ENCODE peak calls at places on chromosomes 4 and X, in six cellular contexts. One of them, this sample, is unnamed.

GRCh38 chrX:30786374-30786773 is 102.7 kb downstream of the TAB3 start:
- ATAC-seq in left lung: no peak
- ATAC-seq in psoas muscle: no peak
- ATAC-seq in aorta: no peak
- ATAC-seq in heart left ventricle: no peak
- ATAC-seq in HepG2: no peak
- ATAC-seq in this sample: no peak

GRCh38 chrX:118347131-118347530 is 1.2 kb downstream of the WDR44 start:
- ATAC-seq in left lung: peak; percentile 16
- ATAC-seq in psoas muscle: no peak
- ATAC-seq in aorta: no peak
- ATAC-seq in heart left ventricle: no peak
- ATAC-seq in HepG2: no peak
- ATAC-seq in this sample: no peak

GRCh38 chr4:80592950-80593349 is 257.4 kb downstream of the CFAP299 start:
- ATAC-seq in left lung: no peak
- ATAC-seq in psoas muscle: no peak
- ATAC-seq in aorta: no peak
- ATAC-seq in heart left ventricle: no peak
- ATAC-seq in HepG2: peak; percentile 86
- ATAC-seq in this sample: no peak

GRCh38 chr4:73998040-73999011 is at the start of gene CXCL5:
- ATAC-seq in left lung: peak; percentile 97
- ATAC-seq in psoas muscle: no peak
- ATAC-seq in aorta: peak; percentile 65
- ATAC-seq in heart left ventricle: peak; percentile 86
- ATAC-seq in HepG2: no peak
- ATAC-seq in this sample: no peak

GRCh38 chrX:65686246-65686645 is 18.8 kb downstream of the MSN start:
- ATAC-seq in left lung: peak; percentile 20
- ATAC-seq in psoas muscle: no peak
- ATAC-seq in aorta: no peak
- ATAC-seq in heart left ventricle: peak; percentile 58
- ATAC-seq in HepG2: no peak
- ATAC-seq in this sample: no peak

GRCh38 chr4:162485486-162485885 is 321.7 kb upstream of the FSTL5 start:
- ATAC-seq in left lung: no peak
- ATAC-seq in psoas muscle: no peak
- ATAC-seq in aorta: no peak
- ATAC-seq in heart left ventricle: no peak
- ATAC-seq in HepG2: no peak
- ATAC-seq in this sample: no peak

GRCh38 chrX:134971926-134972325 is 18.9 kb upstream of the SMIM10 start:
- ATAC-seq in left lung: no peak
- ATAC-seq in psoas muscle: no peak
- ATAC-seq in aorta: no peak
- ATAC-seq in heart left ventricle: no peak
- ATAC-seq in HepG2: no peak
- ATAC-seq in this sample: no peak

GRCh38 chrX:153438522-153438921 is 7.3 kb downstream of the TREX2 start:
- ATAC-seq in left lung: no peak
- ATAC-seq in psoas muscle: no peak
- ATAC-seq in aorta: no peak
- ATAC-seq in heart left ventricle: no peak
- ATAC-seq in HepG2: peak; percentile 75
- ATAC-seq in this sample: no peak

GRCh38 chrX:54049801-54050200 is 5.5 kb upstream of the PHF8 start:
- ATAC-seq in left lung: no peak
- ATAC-seq in psoas muscle: no peak
- ATAC-seq in aorta: no peak
- ATAC-seq in heart left ventricle: peak; percentile 72
- ATAC-seq in HepG2: no peak
- ATAC-seq in this sample: no peak

GRCh38 chrX:66005832-66006449 is 33.9 kb downstream of the VSIG4 start:
- ATAC-seq in left lung: no peak
- ATAC-seq in psoas muscle: no peak
- ATAC-seq in aorta: no peak
- ATAC-seq in heart left ventricle: no peak
- ATAC-seq in HepG2: no peak
- ATAC-seq in this sample: no peak

GRCh38 chrX:46665232-46666162 is 91.9 kb downstream of the CHST7 start:
- ATAC-seq in left lung: peak; percentile 32
- ATAC-seq in psoas muscle: no peak
- ATAC-seq in aorta: no peak
- ATAC-seq in heart left ventricle: no peak
- ATAC-seq in HepG2: no peak
- ATAC-seq in this sample: no peak

GRCh38 chrX:28590394-28590793 is 3.1 kb downstream of the IL1RAPL1 start:
- ATAC-seq in left lung: no peak
- ATAC-seq in psoas muscle: no peak
- ATAC-seq in aorta: no peak
- ATAC-seq in heart left ventricle: peak; percentile 69
- ATAC-seq in HepG2: no peak
- ATAC-seq in this sample: no peak

GRCh38 chr4:1752284-1753041 is 31.1 kb downstream of the TACC3 start:
- ATAC-seq in left lung: peak; percentile 50
- ATAC-seq in psoas muscle: no peak
- ATAC-seq in aorta: no peak
- ATAC-seq in heart left ventricle: peak; percentile 27
- ATAC-seq in HepG2: peak; percentile 60
- ATAC-seq in this sample: no peak

GRCh38 chrX:19886888-19887531 is 390 bp downstream of the SH3KBP1 start:
- ATAC-seq in left lung: peak; percentile 6
- ATAC-seq in psoas muscle: peak; percentile 18
- ATAC-seq in aorta: peak; percentile 40
- ATAC-seq in heart left ventricle: peak; percentile 28
- ATAC-seq in HepG2: no peak
- ATAC-seq in this sample: peak; percentile 24
- H3K4me3 ChIP-seq in left lung: peak overlapping the region; percentile 44
- H3K4me3 ChIP-seq in psoas muscle: peak overlapping the region; percentile 78
- H3K4me3 ChIP-seq in aorta: peak overlapping the region; percentile 57
- H3K4me3 ChIP-seq in heart left ventricle: peak overlapping the region; percentile 83
- H3K4me3 ChIP-seq in HepG2: peak overlapping the region; percentile 69
- H3K4me3 ChIP-seq in this sample: peak overlapping the region; percentile 78

GRCh38 chr4:7973545-7973981 is 33.9 kb upstream of the AFAP1 start:
- ATAC-seq in left lung: no peak
- ATAC-seq in psoas muscle: no peak
- ATAC-seq in aorta: no peak
- ATAC-seq in heart left ventricle: no peak
- ATAC-seq in HepG2: no peak
- ATAC-seq in this sample: no peak
- H3K27ac ChIP-seq in left lung: no peak overlapping the region
- H3K27ac ChIP-seq in psoas muscle: no peak overlapping the region
- H3K27ac ChIP-seq in aorta: peak overlapping the region; percentile 16
- H3K27ac ChIP-seq in heart left ventricle: no peak overlapping the region
- H3K27ac ChIP-seq in HepG2: no peak overlapping the region
- H3K27ac ChIP-seq in this sample: no peak overlapping the region

DNA sequence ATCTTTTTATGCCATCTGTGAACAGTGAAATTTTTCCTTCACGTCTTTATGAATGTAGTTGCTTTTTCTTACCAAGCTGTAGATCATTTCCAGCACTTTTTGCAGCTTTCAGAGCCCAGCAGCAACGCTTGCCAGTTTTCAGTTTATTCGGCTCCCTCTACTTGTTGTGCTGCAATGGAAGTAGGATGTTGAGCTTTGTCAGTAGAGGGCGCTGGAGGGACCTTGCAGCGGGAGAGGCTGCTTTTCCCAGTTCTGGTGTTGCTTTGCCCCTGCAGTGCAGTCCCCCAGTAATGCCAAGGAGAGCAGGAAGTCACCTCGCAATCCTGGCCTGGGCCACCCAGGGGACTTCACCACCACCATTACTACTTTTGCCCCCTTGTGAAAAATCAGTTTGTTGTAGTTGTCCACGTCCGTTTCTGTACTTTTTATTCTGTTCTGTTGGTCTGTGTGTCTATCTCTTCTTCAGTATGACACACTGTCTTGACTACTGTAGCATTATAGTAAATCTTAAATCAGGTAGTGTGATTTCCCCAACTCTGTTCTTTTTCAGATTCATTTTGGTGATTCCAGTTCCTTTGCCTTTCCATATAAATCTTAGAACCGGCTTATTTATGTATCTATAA is 21.8 kb downstream of the CMC4 start:
- ATAC-seq in left lung: peak; percentile 82
- ATAC-seq in psoas muscle: no peak
- ATAC-seq in aorta: peak; percentile 60
- ATAC-seq in heart left ventricle: peak; percentile 68
- ATAC-seq in HepG2: peak; percentile 69
- ATAC-seq in this sample: peak; percentile 67
- H3K4me1 ChIP-seq in left lung: no peaks in the 10 kb centered on the region
- H3K4me1 ChIP-seq in psoas muscle: peaks cover 22% of the 10 kb centered on the region
- H3K4me1 ChIP-seq in aorta: no peaks in the 10 kb centered on the region
- H3K4me1 ChIP-seq in heart left ventricle: peaks cover 4% of the 10 kb centered on the region
- H3K4me1 ChIP-seq in HepG2: no peaks in the 10 kb centered on the region
- H3K4me1 ChIP-seq in this sample: no peaks in the 10 kb centered on the region

GRCh38 chr4:84495448-84496221 is 3.5 kb downstream of the NKX6-1 start:
- ATAC-seq in left lung: no peak
- ATAC-seq in psoas muscle: no peak
- ATAC-seq in aorta: no peak
- ATAC-seq in heart left ventricle: no peak
- ATAC-seq in HepG2: no peak
- ATAC-seq in this sample: no peak

GRCh38 chr4:84498203-84499026 is 677 bp downstream of the NKX6-1 start:
- ATAC-seq in left lung: peak; percentile 28
- ATAC-seq in psoas muscle: peak; percentile 23
- ATAC-seq in aorta: peak; percentile 53
- ATAC-seq in heart left ventricle: no peak
- ATAC-seq in HepG2: peak; percentile 68
- ATAC-seq in this sample: no peak

GRCh38 chr4:84496356-84497219 is 2.5 kb downstream of the NKX6-1 start:
- ATAC-seq in left lung: no peak
- ATAC-seq in psoas muscle: no peak
- ATAC-seq in aorta: no peak
- ATAC-seq in heart left ventricle: no peak
- ATAC-seq in HepG2: no peak
- ATAC-seq in this sample: no peak

GRCh38 chr4:84497835-84498202 is 1.3 kb downstream of the NKX6-1 start:
- ATAC-seq in left lung: no peak
- ATAC-seq in psoas muscle: no peak
- ATAC-seq in aorta: no peak
- ATAC-seq in heart left ventricle: no peak
- ATAC-seq in HepG2: peak; percentile 19
- ATAC-seq in this sample: no peak

DNA sequence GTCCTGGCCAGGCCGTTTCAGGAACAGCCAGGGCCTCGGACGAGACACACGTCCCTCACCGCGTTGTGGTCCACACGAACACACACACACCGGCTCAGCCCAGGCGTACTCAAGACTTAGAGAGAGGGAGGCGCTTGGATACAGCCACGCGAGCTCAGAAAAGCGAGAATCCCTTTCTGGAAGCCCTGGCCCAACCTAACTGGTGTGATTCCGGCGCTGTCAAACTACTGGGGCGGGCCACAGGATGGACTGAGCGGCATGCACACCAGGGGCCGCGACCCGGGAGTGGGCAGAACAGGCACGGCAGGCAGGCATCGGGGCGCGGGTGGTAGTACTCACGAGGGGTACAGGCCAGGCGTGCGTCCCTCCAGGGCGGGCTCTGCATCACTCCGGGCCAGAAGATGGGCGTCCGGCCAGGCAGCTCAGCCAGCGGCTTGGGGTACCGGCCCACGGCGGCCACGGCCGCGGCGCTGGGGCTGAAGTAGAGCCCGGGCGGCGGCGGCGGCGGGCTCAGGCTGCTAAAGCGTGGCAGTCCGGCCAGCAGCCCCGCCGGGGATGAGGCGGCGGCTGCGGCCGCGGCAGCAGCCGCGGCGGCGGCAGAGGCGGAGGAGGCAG is 1.8 kb downstream of the NKX6-1 start:
- ATAC-seq in left lung: no peak
- ATAC-seq in psoas muscle: no peak
- ATAC-seq in aorta: no peak
- ATAC-seq in heart left ventricle: no peak
- ATAC-seq in HepG2: no peak
- ATAC-seq in this sample: no peak
- H3K4me3 ChIP-seq in left lung: no peak overlapping the region
- H3K4me3 ChIP-seq in psoas muscle: peak overlapping the region; percentile 64
- H3K4me3 ChIP-seq in aorta: no peak overlapping the region
- H3K4me3 ChIP-seq in heart left ventricle: peak overlapping the region; percentile 32
- H3K4me3 ChIP-seq in HepG2: no peak overlapping the region
- H3K4me3 ChIP-seq in this sample: peak overlapping the region; percentile 88

GRCh38 chr4:47510506-47511143 is 25.6 kb downstream of the ATP10D start:
- ATAC-seq in left lung: peak; percentile 68
- ATAC-seq in psoas muscle: no peak
- ATAC-seq in aorta: no peak
- ATAC-seq in heart left ventricle: peak; percentile 44
- ATAC-seq in HepG2: no peak
- ATAC-seq in this sample: no peak
- H3K27ac ChIP-seq in left lung: no peak overlapping the region
- H3K27ac ChIP-seq in psoas muscle: no peak overlapping the region
- H3K27ac ChIP-seq in aorta: no peak overlapping the region
- H3K27ac ChIP-seq in heart left ventricle: no peak overlapping the region
- H3K27ac ChIP-seq in HepG2: no peak overlapping the region
- H3K27ac ChIP-seq in this sample: peak overlapping the region; percentile 53

GRCh38 chr4:159175989-159176375 is 73.1 kb downstream of the RAPGEF2 start:
- ATAC-seq in left lung: peak; percentile 29
- ATAC-seq in psoas muscle: no peak
- ATAC-seq in aorta: no peak
- ATAC-seq in heart left ventricle: peak; percentile 42
- ATAC-seq in HepG2: peak; percentile 68
- ATAC-seq in this sample: no peak

GRCh38 chr4:159177265-159178146 is 74.6 kb downstream of the RAPGEF2 start:
- ATAC-seq in left lung: no peak
- ATAC-seq in psoas muscle: no peak
- ATAC-seq in aorta: no peak
- ATAC-seq in heart left ventricle: no peak
- ATAC-seq in HepG2: no peak
- ATAC-seq in this sample: no peak

GRCh38 chr4:159178147-159178541 is 75.3 kb downstream of the RAPGEF2 start:
- ATAC-seq in left lung: peak; percentile 25
- ATAC-seq in psoas muscle: no peak
- ATAC-seq in aorta: no peak
- ATAC-seq in heart left ventricle: no peak
- ATAC-seq in HepG2: peak; percentile 71
- ATAC-seq in this sample: no peak

GRCh38 chr4:159175165-159175988 is 72.5 kb downstream of the RAPGEF2 start:
- ATAC-seq in left lung: peak; percentile 93
- ATAC-seq in psoas muscle: peak; percentile 85
- ATAC-seq in aorta: peak; percentile 90
- ATAC-seq in heart left ventricle: peak; percentile 89
- ATAC-seq in HepG2: peak; percentile 93
- ATAC-seq in this sample: peak; percentile 90

DNA sequence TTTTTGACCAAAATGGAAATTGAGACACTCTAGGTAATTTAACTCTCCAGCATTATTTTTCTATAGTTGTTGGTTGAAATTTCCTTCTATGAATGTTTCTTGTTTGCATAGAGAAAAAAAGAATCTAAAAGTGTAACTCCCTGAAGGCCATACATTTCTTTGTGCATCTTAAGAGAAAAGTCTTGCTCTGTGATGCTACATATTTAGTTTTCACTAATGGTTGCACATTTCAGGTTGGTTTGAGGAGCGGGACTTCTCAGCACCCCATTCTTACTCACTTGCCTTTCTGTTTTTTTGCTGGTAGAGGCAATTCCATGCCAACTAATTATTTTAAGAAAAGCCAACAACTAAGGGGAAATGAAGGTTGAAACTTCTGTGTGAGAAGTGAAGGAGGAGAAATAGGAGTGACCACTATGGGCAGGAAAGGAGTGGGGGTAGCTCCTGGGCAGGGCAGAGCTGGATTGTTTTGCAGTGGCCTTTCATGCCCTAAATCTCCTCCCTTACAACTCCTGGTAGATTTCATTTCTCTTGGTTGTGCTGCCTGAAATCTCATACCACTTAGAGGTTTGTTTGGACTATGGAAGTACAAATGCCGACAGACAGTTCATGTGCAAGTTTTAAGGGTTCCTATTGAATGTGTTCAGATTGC is 76.6 kb downstream of the RAPGEF2 start:
- ATAC-seq in left lung: no peak
- ATAC-seq in psoas muscle: no peak
- ATAC-seq in aorta: peak; percentile 43
- ATAC-seq in heart left ventricle: peak; percentile 25
- ATAC-seq in HepG2: no peak
- ATAC-seq in this sample: no peak
- H3K4me1 ChIP-seq in left lung: peaks cover 17% of the 10 kb centered on the region
- H3K4me1 ChIP-seq in psoas muscle: peaks cover 57% of the 10 kb centered on the region
- H3K4me1 ChIP-seq in aorta: peaks cover 6% of the 10 kb centered on the region
- H3K4me1 ChIP-seq in heart left ventricle: peaks cover 18% of the 10 kb centered on the region
- H3K4me1 ChIP-seq in HepG2: peaks cover 41% of the 10 kb centered on the region
- H3K4me1 ChIP-seq in this sample: peaks cover 24% of the 10 kb centered on the region